ENCODE peak calls at places on chromosome 15, in seven cellular contexts. R, T, M, I, O, J and Q are unnamed samples. For H3K4me1 and H3K9me3, the result is how much of the 10 kb centered on the place peaks cover.

GRCh38 chr15:59340325-59340724 is 32.3 kb downstream of the MYO1E start:
- DNase-seq in T (no peak), R (no peak), O (no peak), I (no peak), M (no peak), J (no peak), Q (no peak)

GRCh38 chr15:57551717-57552677 is 39.7 kb upstream of the MYZAP start:
- DNase-seq in M (no peak), O (no peak), J (peak), R (no peak), T (peak), I (no peak), Q (no peak)

GRCh38 chr15:43268111-43269105 is 1.7 kb upstream of the TGM5 start:
- DNase-seq in M (peak), R (no peak), J (peak), I (no peak), O (no peak), T (no peak), Q (no peak)

GRCh38 chr15:88881781-88882180 is 13.6 kb downstream of the HAPLN3 start:
- DNase-seq in T (no peak), R (no peak), I (no peak), O (no peak), J (no peak), M (no peak), Q (no peak)

GRCh38 chr15:75866916-75867315 is 23.7 kb downstream of the UBE2Q2 start:
- DNase-seq in I (no peak), J (no peak), O (no peak), R (no peak), M (no peak), T (no peak), Q (no peak)

GRCh38 chr15:31560643-31561042 is 234.0 kb downstream of the KLF13 start:
- DNase-seq in R (no peak), J (no peak), I (no peak), T (no peak), M (no peak), O (no peak), Q (no peak)

GRCh38 chr15:32715276-32715675 is 2.5 kb upstream of the GREM1 start:
- DNase-seq in M (no peak), I (no peak), J (no peak), T (no peak), O (no peak), R (no peak), Q (no peak)

GRCh38 chr15:88890495-88890894 is 4.8 kb downstream of the HAPLN3 start:
- DNase-seq in I (no peak), O (no peak), J (no peak), T (no peak), R (no peak), M (no peak), Q (no peak)

GRCh38 chr15:71743861-71744382 is 66.4 kb upstream of the NR2E3 start:
- DNase-seq in J (peak), R (peak), M (peak), T (peak), I (peak), O (no peak), Q (no peak)

GRCh38 chr15:67973846-67974245 is 80.3 kb upstream of the PIAS1 start:
- DNase-seq in R (no peak), O (no peak), J (no peak), I (no peak), M (no peak), T (no peak), Q (no peak)

GRCh38 chr15:39969871-39970270 is 36.0 kb downstream of the EIF2AK4 start:
- DNase-seq in M (no peak), O (peak), I (no peak), R (no peak), T (no peak), J (no peak), Q (peak)

GRCh38 chr15:58258501-58259274 is 120.5 kb downstream of the AQP9 start:
- DNase-seq in R (no peak), O (no peak), T (no peak), M (no peak), J (no peak), I (no peak), Q (no peak)

GRCh38 chr15:78859971-78860733 is 12.5 kb upstream of the MORF4L1 start:
- DNase-seq in I (peak), O (peak), R (peak), T (peak), M (peak), J (peak), Q (peak)

DNA sequence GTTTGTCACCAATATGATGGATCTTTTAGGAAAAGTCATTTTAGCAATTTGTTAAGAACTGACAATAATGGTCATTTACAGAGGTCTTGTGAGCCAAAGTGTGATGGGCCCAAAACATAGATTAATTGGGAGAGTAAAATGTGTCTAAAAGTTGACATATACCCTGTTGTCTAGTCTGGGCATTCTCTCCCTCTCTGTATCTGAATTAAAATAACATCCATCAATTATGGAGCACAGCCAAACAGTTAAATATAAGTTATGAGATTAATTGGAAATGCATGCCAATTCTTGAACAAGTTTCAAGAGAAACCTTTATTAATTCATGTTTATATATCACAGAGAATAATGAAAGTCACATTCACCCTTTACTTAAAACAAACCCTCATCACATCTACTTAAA is 13.6 kb upstream of the NANOGP8 start:
- DNase-seq in J (no peak), T (no peak), R (no peak), O (no peak), M (no peak), I (no peak), Q (no peak)
- H3K4me1 ChIP-seq in J (under half), T (under half), R (under half), O (under half), M (under half), I (under half), Q (under half)

GRCh38 chr15:20344601-20345400 is 196.8 kb downstream of the GOLGA6L6 start:
- DNase-seq in T (peak), J (no peak), R (no peak), O (no peak), I (no peak), M (no peak), Q (peak)
- H3K9me3 ChIP-seq in T (half or more), J (under half), R (under half), O (under half), I (under half), M (under half), Q (under half)

GRCh38 chr15:63190993-63191392 is 1.6 kb downstream of the RAB8B start:
- DNase-seq in M (no peak), O (no peak), J (no peak), T (no peak), R (no peak), I (no peak), Q (no peak)
- H3K4me1 ChIP-seq in M (under half), O (under half), J (under half), T (under half), R (half or more), I (half or more), Q (under half)

GRCh38 chr15:52789601-52790165 is 453 bp downstream of the ONECUT1 start:
- DNase-seq in R (no peak), I (peak), J (peak), T (no peak), M (no peak), O (no peak), Q (no peak)
- H3K9me3 ChIP-seq in R (under half), I (under half), J (under half), T (under half), M (under half), O (under half), Q (under half)

DNA sequence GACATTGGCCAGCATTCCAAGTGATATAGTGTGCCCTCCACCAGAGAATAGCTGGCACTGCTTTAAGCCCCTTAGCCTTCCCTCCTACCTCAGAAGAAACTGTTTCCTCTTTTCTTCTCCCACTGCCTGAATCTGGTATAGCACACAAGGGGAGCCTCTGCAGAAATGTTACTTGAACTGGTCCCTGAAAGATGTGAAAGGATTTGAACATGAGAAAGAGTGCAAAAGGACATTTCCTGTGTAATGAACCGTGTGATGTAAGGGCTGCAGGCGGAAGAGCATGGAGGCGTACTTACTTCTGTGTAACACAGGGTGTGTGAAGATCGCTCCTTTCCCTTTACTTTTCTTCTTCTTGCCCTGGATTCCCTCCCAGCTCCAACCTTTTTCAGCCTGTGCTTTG is 8.3 kb downstream of the TMOD3 start:
- DNase-seq in M (no peak), I (peak), O (no peak), R (no peak), T (no peak), J (no peak), Q (no peak)
- H3K4me1 ChIP-seq in M (under half), I (half or more), O (under half), R (half or more), T (under half), J (under half), Q (half or more)